ENCODE peak calls at places on chromosomes 13 and 19, in five cellular contexts. Z is adrenal gland, I is fibroblast of the aortic adventitia, R is epithelial cell of esophagus, A is left lung. W is an unnamed sample.

GRCh38 chr13:110509971-110510786 is 51.3 kb downstream of the RAB20 start:
- DNase-seq in I (no peak), A (no peak), R (no peak), Z (peak), W (no peak)

GRCh38 chr13:44407891-44408290 is 34.3 kb downstream of the SERP2 start:
- DNase-seq in A (no peak), R (peak), Z (no peak), I (no peak), W (no peak)

GRCh38 chr19:15317392-15318011 is 14.8 kb downstream of the BRD4 start:
- DNase-seq in A (no peak), Z (no peak), I (peak), R (no peak), W (no peak)

GRCh38 chr19:1566392-1567115 is 1.6 kb downstream of the MEX3D start:
- DNase-seq in I (peak), R (peak), Z (peak), A (peak), W (no peak)

GRCh38 chr19:43720936-43721335 is 5.1 kb downstream of the IRGC start:
- DNase-seq in R (peak), Z (no peak), A (no peak), I (no peak), W (no peak)

GRCh38 chr13:97257800-97258799 is 36.0 kb downstream of the MBNL2 start:
- DNase-seq in I (peak), Z (peak), A (no peak), R (peak), W (no peak)

GRCh38 chr13:25095862-25096453 is at the start of gene PABPC3:
- DNase-seq in Z (no peak), R (no peak), I (no peak), A (peak), W (no peak)

GRCh38 chr19:16435999-16436650 is 35.6 kb downstream of the EPS15L1 start:
- DNase-seq in I (peak), R (no peak), Z (no peak), A (no peak), W (no peak)

GRCh38 chr13:41608779-41609178 is 151.4 kb downstream of the RGCC start:
- DNase-seq in Z (no peak), I (no peak), A (no peak), R (no peak), W (no peak)

GRCh38 chr19:3801412-3802096 is 15.4 kb upstream of the MATK start:
- DNase-seq in Z (peak), I (peak), R (peak), A (peak), W (no peak)

GRCh38 chr13:113879506-113880360 is 15.9 kb upstream of the GAS6 start:
- DNase-seq in I (no peak), R (no peak), Z (no peak), A (no peak), W (no peak)

GRCh38 chr13:67932991-67933390 is 702.9 kb upstream of the PCDH9 start:
- DNase-seq in Z (no peak), I (no peak), R (no peak), A (no peak), W (no peak)

GRCh38 chr19:2627319-2627829 is 75.1 kb downstream of the GNG7 start:
- DNase-seq in R (peak), I (peak), A (peak), Z (peak), W (no peak)

GRCh38 chr13:20709782-20710181 is 6.3 kb downstream of the IL17D start:
- DNase-seq in Z (no peak), R (no peak), I (peak), A (no peak), W (no peak)

GRCh38 chr19:15199652-15200574 is 882 bp downstream of the NOTCH3 start:
- DNase-seq in A (peak), R (peak), Z (no peak), I (no peak), W (no peak)

GRCh38 chr19:2170987-2171348 is 7.2 kb downstream of the DOT1L start:
- DNase-seq in Z (no peak), A (no peak), I (no peak), R (no peak), W (no peak)

GRCh38 chr13:85666356-85666755 is 132.9 kb downstream of the SLITRK6 start:
- DNase-seq in I (no peak), A (no peak), R (no peak), Z (no peak), W (no peak)
- H3K4me3 ChIP-seq in I (no peak), A (no peak), R (no peak), Z (no peak), W (no peak)

GRCh38 chr13:99956473-99957349 is 14.9 kb downstream of the ZIC5 start:
- DNase-seq in A (peak), Z (no peak), R (no peak), I (no peak), W (no peak)
- H3K4me3 ChIP-seq in A (peak), Z (no peak), R (no peak), I (no peak), W (no peak)

GRCh38 chr19:13013649-13014048 is 18.4 kb downstream of the NFIX start:
- DNase-seq in Z (no peak), A (peak), I (peak), R (no peak), W (no peak)
- H3K4me3 ChIP-seq in Z (peak), A (peak), I (peak), R (peak), W (no peak)

GRCh38 chr19:42051166-42052115 is 18.6 kb downstream of the GRIK5 start:
- DNase-seq in Z (no peak), R (peak), I (no peak), A (peak), W (no peak)

GRCh38 chr19:42048992-42049391 is 21.0 kb downstream of the GRIK5 start:
- DNase-seq in R (peak), Z (no peak), A (no peak), I (no peak), W (peak)

GRCh38 chr19:42054205-42054604 is 15.8 kb downstream of the GRIK5 start:
- DNase-seq in I (no peak), R (no peak), A (peak), Z (no peak), W (no peak)

GRCh38 chr19:42053037-42053935 is 16.7 kb downstream of the GRIK5 start:
- DNase-seq in A (peak), I (no peak), Z (no peak), R (peak), W (no peak)

GRCh38 chr19:42052241-42052863 is 17.7 kb downstream of the GRIK5 start:
- DNase-seq in R (peak), I (no peak), A (peak), Z (no peak), W (no peak)
- H3K4me3 ChIP-seq in R (no peak), I (no peak), A (no peak), Z (no peak), W (no peak)

GRCh38 chr19:58563823-58564222 is 5.4 kb upstream of the UBE2M start:
- DNase-seq in Z (no peak), I (no peak), R (no peak), A (no peak), W (no peak)
- H3K4me3 ChIP-seq in Z (no peak), I (no peak), R (no peak), A (no peak), W (no peak)

GRCh38 chr13:30779608-30780007 is 44.3 kb downstream of the ALOX5AP start:
- DNase-seq in Z (no peak), R (no peak), A (no peak), I (no peak), W (no peak)

GRCh38 chr13:30776661-30777060 is 41.3 kb downstream of the ALOX5AP start:
- DNase-seq in I (no peak), A (no peak), R (no peak), Z (no peak), W (no peak)

DNA sequence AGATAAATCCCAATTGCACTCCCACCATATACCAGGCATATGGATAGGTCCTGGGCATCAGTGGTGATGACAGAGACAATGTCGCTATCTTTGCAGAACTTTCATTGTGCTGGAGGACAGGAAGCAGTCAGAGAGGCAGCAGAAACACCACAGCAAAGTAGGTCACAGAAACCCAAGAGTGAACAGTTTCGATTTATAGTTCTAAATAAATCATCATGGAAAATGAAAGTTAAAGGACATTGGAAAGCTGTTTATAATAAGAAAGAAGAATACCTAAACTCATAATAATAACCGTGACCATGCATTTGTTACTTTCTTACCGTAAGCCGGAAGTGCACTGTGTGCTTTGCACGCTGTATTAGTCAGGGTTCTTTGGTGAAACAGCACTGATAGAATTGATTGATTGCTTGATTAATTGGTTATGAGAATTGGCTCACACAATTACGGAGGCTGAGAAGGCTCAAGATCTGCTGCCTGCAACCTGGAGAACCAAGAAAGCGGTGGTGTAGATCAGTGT is 38.9 kb downstream of the ALOX5AP start:
- DNase-seq in R (no peak), Z (no peak), A (no peak), I (no peak), W (no peak)
- H3K4me3 ChIP-seq in R (no peak), Z (no peak), A (no peak), I (no peak), W (no peak)

GRCh38 chr19:40799558-40800338 is 757 bp downstream of the EGLN2 start:
- DNase-seq in Z (peak), R (no peak), A (peak), I (no peak), W (no peak)

GRCh38 chr19:40797166-40797962 is 1.6 kb upstream of the EGLN2 start:
- DNase-seq in A (peak), R (no peak), Z (no peak), I (no peak), W (no peak)

GRCh38 chr19:40798223-40798996 is 581 bp upstream of the EGLN2 start:
- DNase-seq in R (peak), A (peak), Z (peak), I (peak), W (peak)

GRCh38 chr19:40798997-40799557 is at the start of gene EGLN2:
- DNase-seq in A (no peak), I (no peak), R (no peak), Z (no peak), W (no peak)

GRCh38 chr19:40797963-40798222 is 1.1 kb upstream of the EGLN2 start:
- DNase-seq in A (no peak), R (no peak), I (no peak), Z (no peak), W (no peak)
- H3K4me3 ChIP-seq in A (peak), R (peak), I (peak), Z (peak), W (peak)

DNA sequence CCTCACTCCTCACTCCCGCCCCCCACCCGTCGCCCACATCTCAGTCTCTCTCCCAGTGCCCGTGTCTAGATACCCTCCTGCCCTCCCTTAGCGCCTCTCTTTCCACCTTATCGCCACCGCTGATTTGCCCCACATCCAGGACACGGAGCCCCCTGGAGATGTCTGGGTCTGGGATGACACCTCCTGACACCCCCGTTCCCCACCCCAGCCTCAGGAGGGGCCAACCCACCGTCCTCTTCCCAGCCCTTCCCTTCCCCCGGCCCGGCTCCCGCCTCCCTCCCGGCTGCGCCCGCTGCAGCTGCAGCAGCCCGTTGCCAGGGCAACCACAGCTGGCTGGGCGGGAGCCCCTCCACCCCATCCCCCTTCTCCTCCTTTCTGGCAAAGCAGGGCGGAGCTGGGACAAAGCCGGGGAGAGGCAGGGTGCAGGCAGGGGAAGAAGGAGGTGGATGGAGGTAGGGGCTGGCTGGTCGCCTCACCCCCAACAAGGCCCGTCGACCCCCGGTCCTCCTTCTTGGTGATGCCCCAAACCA is 13.5 kb downstream of the DPF1 start:
- DNase-seq in I (peak), A (no peak), R (no peak), Z (no peak), W (no peak)
- H3K4me3 ChIP-seq in I (no peak), A (no peak), R (no peak), Z (no peak), W (no peak)

DNA sequence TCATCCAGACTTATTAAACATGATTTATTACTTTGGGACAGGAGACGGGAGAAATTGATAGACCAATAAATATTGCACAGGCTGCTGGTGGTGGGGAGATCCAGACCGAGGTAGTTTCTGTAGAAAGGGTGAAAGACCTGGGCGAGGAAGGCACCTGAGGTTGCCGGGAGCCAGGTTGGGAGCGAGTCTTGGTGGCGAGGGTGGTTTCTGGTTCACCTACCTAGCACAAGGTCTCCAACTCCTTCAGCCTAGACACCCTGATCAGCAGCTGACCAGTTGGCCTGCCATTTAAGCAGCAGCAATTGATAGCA is 7.0 kb downstream of the EMP3 start:
- DNase-seq in A (no peak), Z (no peak), I (no peak), R (no peak), W (no peak)
- H3K4me3 ChIP-seq in A (peak), Z (no peak), I (no peak), R (peak), W (peak)

GRCh38 chr19:54095136-54095858 is 5.3 kb downstream of the OSCAR start:
- DNase-seq in R (no peak), A (peak), Z (no peak), I (no peak), W (no peak)
- H3K4me3 ChIP-seq in R (peak), A (peak), Z (no peak), I (peak), W (no peak)

W was measured in Jurkat, Clone E6-1.